ENCODE peak calls at places on chromosomes 16 and 17, in nine cellular contexts. One of them, this sample, is unnamed.
A peak's percentile ranks its signal among the peaks of the same experiment; 100 is the strongest.

GRCh38 chr16:9049241-9049640 is 42.2 kb upstream of the HAPSTR1 start:
- DNase-seq in lower leg skin: no peak
- DNase-seq in choroid plexus epithelial cell: peak; percentile 84
- DNase-seq in germinal center: no peak
- DNase-seq in T1000: no peak
- DNase-seq in left ventricle myocardium superior: no peak
- DNase-seq in cerebellar nuclear complex: no peak
- DNase-seq in H9: no peak
- DNase-seq in T47D: no peak
- DNase-seq in this sample: peak; percentile 82

GRCh38 chr17:61410555-61411089 is 11.0 kb downstream of the TBX2 start:
- DNase-seq in T47D: peak; percentile 86
- DNase-seq in T1000: peak; percentile 95
- DNase-seq in left ventricle myocardium superior: peak; percentile 89
- DNase-seq in H9: peak; percentile 93
- DNase-seq in choroid plexus epithelial cell: peak; percentile 75
- DNase-seq in cerebellar nuclear complex: no peak
- DNase-seq in lower leg skin: no peak
- DNase-seq in germinal center: peak; percentile 78
- DNase-seq in this sample: peak; percentile 82

GRCh38 chr17:27889711-27890251 is 3.4 kb downstream of the LYRM9 start:
- DNase-seq in H9: no peak
- DNase-seq in lower leg skin: no peak
- DNase-seq in left ventricle myocardium superior: no peak
- DNase-seq in T1000: no peak
- DNase-seq in germinal center: no peak
- DNase-seq in choroid plexus epithelial cell: no peak
- DNase-seq in cerebellar nuclear complex: no peak
- DNase-seq in T47D: no peak
- DNase-seq in this sample: no peak

GRCh38 chr16:46693598-46693997 is 4.1 kb downstream of the ORC6 start:
- DNase-seq in T1000: no peak
- DNase-seq in lower leg skin: no peak
- DNase-seq in cerebellar nuclear complex: no peak
- DNase-seq in left ventricle myocardium superior: no peak
- DNase-seq in H9: no peak
- DNase-seq in choroid plexus epithelial cell: no peak
- DNase-seq in germinal center: no peak
- DNase-seq in T47D: no peak
- DNase-seq in this sample: no peak

GRCh38 chr16:79482011-79482410 is 118.5 kb downstream of the MAF start:
- DNase-seq in T1000: no peak
- DNase-seq in left ventricle myocardium superior: no peak
- DNase-seq in T47D: no peak
- DNase-seq in choroid plexus epithelial cell: no peak
- DNase-seq in H9: no peak
- DNase-seq in lower leg skin: no peak
- DNase-seq in germinal center: no peak
- DNase-seq in cerebellar nuclear complex: no peak
- DNase-seq in this sample: no peak

GRCh38 chr17:15651583-15652110 is 32.1 kb upstream of the FBXW10B start:
- DNase-seq in left ventricle myocardium superior: peak; percentile 97
- DNase-seq in T47D: peak; percentile 89
- DNase-seq in T1000: peak; percentile 95
- DNase-seq in lower leg skin: peak; percentile 93
- DNase-seq in H9: peak; percentile 87
- DNase-seq in cerebellar nuclear complex: no peak
- DNase-seq in choroid plexus epithelial cell: peak; percentile 98
- DNase-seq in germinal center: no peak
- DNase-seq in this sample: peak; percentile 100

GRCh38 chr16:85416267-85417109 is 196.6 kb upstream of the GSE1 start:
- DNase-seq in left ventricle myocardium superior: peak; percentile 71
- DNase-seq in T47D: peak; percentile 97
- DNase-seq in germinal center: peak; percentile 73
- DNase-seq in T1000: no peak
- DNase-seq in choroid plexus epithelial cell: peak; percentile 20
- DNase-seq in H9: peak; percentile 82
- DNase-seq in cerebellar nuclear complex: no peak
- DNase-seq in lower leg skin: no peak
- DNase-seq in this sample: peak; percentile 13

GRCh38 chr16:70612931-70613330 is 33.4 kb upstream of the IL34 start:
- DNase-seq in cerebellar nuclear complex: no peak
- DNase-seq in lower leg skin: no peak
- DNase-seq in left ventricle myocardium superior: no peak
- DNase-seq in germinal center: no peak
- DNase-seq in T47D: no peak
- DNase-seq in choroid plexus epithelial cell: no peak
- DNase-seq in H9: no peak
- DNase-seq in T1000: no peak
- DNase-seq in this sample: no peak

GRCh38 chr17:14333506-14333905 is 32.6 kb downstream of the HS3ST3B1 start:
- DNase-seq in germinal center: no peak
- DNase-seq in T1000: no peak
- DNase-seq in H9: no peak
- DNase-seq in T47D: no peak
- DNase-seq in cerebellar nuclear complex: no peak
- DNase-seq in left ventricle myocardium superior: no peak
- DNase-seq in choroid plexus epithelial cell: no peak
- DNase-seq in lower leg skin: no peak
- DNase-seq in this sample: no peak

GRCh38 chr17:21113106-21113690 is 13.6 kb upstream of the DHRS7B start:
- DNase-seq in choroid plexus epithelial cell: no peak
- DNase-seq in left ventricle myocardium superior: no peak
- DNase-seq in cerebellar nuclear complex: no peak
- DNase-seq in germinal center: no peak
- DNase-seq in T47D: no peak
- DNase-seq in lower leg skin: no peak
- DNase-seq in T1000: no peak
- DNase-seq in H9: no peak
- DNase-seq in this sample: no peak

GRCh38 chr17:19332371-19333131 is 30.0 kb downstream of the B9D1 start:
- DNase-seq in T47D: no peak
- DNase-seq in cerebellar nuclear complex: no peak
- DNase-seq in H9: no peak
- DNase-seq in germinal center: no peak
- DNase-seq in lower leg skin: no peak
- DNase-seq in choroid plexus epithelial cell: no peak
- DNase-seq in left ventricle myocardium superior: no peak
- DNase-seq in T1000: no peak
- DNase-seq in this sample: no peak